ENCODE peak calls at places on chromosomes 1 and 21, in seven cellular contexts. Y is NCI-H345, H is activated T-cell treated with anti-CD3 and anti-CD28 coated beads for 1 hour, X is SK-MEL-5, O is right cardiac atrium, K is ELR, A is renal cortical epithelial cell. P is an unnamed sample.

GRCh38 chr1:66294692-66295384 is 239.1 kb upstream of the SGIP1 start:
- DNase-seq in Y (no peak), K (peak), H (no peak), A (peak), X (no peak), O (no peak), P (no peak)

GRCh38 chr21:37636152-37636860 is 269.7 kb downstream of the DYRK1A start:
- DNase-seq in O (no peak), K (peak), Y (no peak), H (no peak), A (peak), X (no peak), P (no peak)

GRCh38 chr1:210301254-210301955 is 27.3 kb upstream of the HHAT start:
- DNase-seq in A (peak), K (no peak), O (no peak), Y (no peak), H (no peak), X (no peak), P (no peak)

GRCh38 chr1:107750364-107750959 is 214.5 kb downstream of the VAV3 start:
- DNase-seq in K (peak), H (no peak), O (peak), A (peak), Y (peak), X (peak), P (no peak)

GRCh38 chr21:16070207-16070651 is 340.4 kb downstream of the USP25 start:
- DNase-seq in O (no peak), X (no peak), H (no peak), Y (no peak), K (peak), A (no peak), P (no peak)

GRCh38 chr21:40622531-40622930 is 224.4 kb downstream of the DSCAM start:
- DNase-seq in Y (no peak), A (no peak), O (no peak), H (no peak), K (no peak), X (no peak), P (no peak)

GRCh38 chr1:94319319-94320180 is 82.2 kb upstream of the ARHGAP29 start:
- DNase-seq in Y (no peak), O (no peak), H (no peak), X (no peak), K (peak), A (no peak), P (no peak)

GRCh38 chr1:210342986-210343780 is 14.5 kb downstream of the HHAT start:
- DNase-seq in H (no peak), Y (peak), A (peak), X (peak), K (peak), O (no peak), P (no peak)

GRCh38 chr1:64663654-64664053 is 81.2 kb upstream of the RAVER2 start:
- DNase-seq in X (no peak), A (no peak), Y (peak), K (peak), H (no peak), O (no peak), P (no peak)

GRCh38 chr1:241413386-241413785 is 56.4 kb upstream of the RGS7 start:
- DNase-seq in X (no peak), O (no peak), A (peak), Y (no peak), K (peak), H (no peak), P (no peak)

GRCh38 chr21:16055012-16055411 is 325.2 kb downstream of the USP25 start:
- DNase-seq in K (no peak), X (no peak), Y (no peak), O (no peak), A (peak), H (no peak), P (no peak)

GRCh38 chr1:76381450-76382108 is 307.0 kb downstream of the ST6GALNAC3 start:
- DNase-seq in Y (no peak), K (no peak), O (no peak), A (peak), X (no peak), H (no peak), P (no peak)

GRCh38 chr1:77271851-77272250 is 10.0 kb upstream of the AK5 start:
- DNase-seq in O (no peak), X (no peak), H (no peak), Y (no peak), A (peak), K (peak), P (no peak)

GRCh38 chr1:201084171-201084766 is 28.0 kb downstream of the CACNA1S start:
- DNase-seq in X (no peak), O (no peak), A (no peak), H (no peak), K (peak), Y (peak), P (no peak)

GRCh38 chr1:67978988-67979516 is 71.4 kb downstream of the DIRAS3 start:
- DNase-seq in H (no peak), K (peak), A (peak), O (no peak), X (peak), Y (no peak), P (no peak)

GRCh38 chr1:31072304-31072746 is 6.8 kb upstream of the PUM1 start:
- DNase-seq in O (no peak), K (no peak), H (no peak), A (no peak), X (no peak), Y (no peak), P (no peak)

GRCh38 chr1:242139986-242140385 is 141.1 kb upstream of the MAP1LC3C start:
- DNase-seq in X (no peak), H (no peak), Y (no peak), A (no peak), O (no peak), K (no peak), P (no peak)

GRCh38 chr1:40096646-40096976 is 441 bp downstream of the PPT1 start:
- DNase-seq in H (no peak), K (no peak), Y (no peak), A (no peak), X (no peak), O (no peak), P (no peak)

GRCh38 chr1:93394514-93394913 is 48.8 kb downstream of the DR1 start:
- DNase-seq in A (no peak), X (no peak), K (peak), O (no peak), H (no peak), Y (no peak), P (no peak)

GRCh38 chr21:32641715-32642698 is 29.8 kb upstream of the CFAP298 start:
- DNase-seq in X (peak), Y (no peak), A (peak), O (no peak), K (no peak), H (no peak), P (no peak)

GRCh38 chr1:101004666-101005065 is 20.9 kb downstream of the DPH5 start:
- DNase-seq in Y (no peak), O (no peak), X (no peak), H (no peak), K (no peak), A (peak), P (no peak)

GRCh38 chr1:93016171-93016570 is 54.9 kb upstream of the DIPK1A start:
- DNase-seq in X (no peak), A (no peak), Y (no peak), O (no peak), H (no peak), K (peak), P (no peak)

GRCh38 chr21:21714396-21714795 is 716.2 kb downstream of the NCAM2 start:
- DNase-seq in H (no peak), K (peak), O (no peak), A (no peak), X (peak), Y (no peak), P (no peak)

P was measured in heart left ventricle.